ENCODE peak calls at places on chromosomes 6 and 20, in six cellular contexts. T is GM12865; Y is Caki2; H is activated CD4-positive, alpha-beta T cell treated with anti-CD3 and anti-CD28 coated beads, Interleukin-2, amount 50 U/mL, for 1 hour; S is NCI-H1417; W is activated T-helper 1 cell treated with Interleukin-2 at 50 U/mL for 16 hours. C is an unnamed sample.

GRCh38 chr20:20824924-20825584 is 112.6 kb upstream of the RALGAPA2 start:
- DNase-seq in Y (peak; percentile 16), W (peak; percentile 5), H (peak; percentile 37), S (peak; percentile 82), T (peak; percentile 72), C (peak; percentile 11)

GRCh38 chr6:108114861-108115597 is 40.5 kb upstream of the OSTM1 start:
- DNase-seq in S (peak; percentile 90), T (no peak), W (no peak), Y (no peak), H (no peak), C (no peak)

GRCh38 chr6:17962436-17963031 is 24.9 kb downstream of the KIF13A start:
- DNase-seq in Y (no peak), S (no peak), T (no peak), W (no peak), H (no peak), C (peak; percentile 57)

GRCh38 chr6:13189710-13190109 is 138.6 kb downstream of the TBC1D7 start:
- DNase-seq in Y (no peak), W (no peak), S (no peak), H (no peak), T (no peak), C (no peak)

GRCh38 chr20:15637971-15638754 is 935.1 kb downstream of the KIF16B start:
- DNase-seq in T (no peak), Y (peak; percentile 50), H (no peak), S (peak; percentile 65), W (no peak), C (peak; percentile 91)

GRCh38 chr6:92559002-92559401 is 860.4 kb downstream of the EPHA7 start:
- DNase-seq in S (no peak), Y (no peak), W (no peak), T (no peak), H (no peak), C (no peak)

GRCh38 chr6:132322398-132322797 is 78.9 kb downstream of the MOXD1 start:
- DNase-seq in T (no peak), Y (no peak), H (no peak), S (no peak), W (no peak), C (no peak)

GRCh38 chr6:27785297-27785696 is 126.9 kb downstream of the OR2B2 start:
- DNase-seq in S (no peak), T (no peak), H (no peak), W (no peak), Y (no peak), C (no peak)

GRCh38 chr20:364905-365794 is 15.4 kb upstream of the TRIB3 start:
- DNase-seq in W (no peak), T (no peak), Y (no peak), H (no peak), S (no peak), C (no peak)

GRCh38 chr6:164690241-164690640 is 619.2 kb downstream of the C6orf118 start:
- DNase-seq in H (no peak), S (no peak), T (no peak), W (no peak), Y (no peak), C (no peak)

GRCh38 chr20:61896058-61896961 is 169.4 kb downstream of the TAF4 start:
- DNase-seq in Y (peak; percentile 29), T (peak; percentile 30), S (peak; percentile 75), H (peak; percentile 8), W (no peak), C (peak; percentile 45)

GRCh38 chr6:18388252-18388651 is 1.1 kb downstream of the RNF144B start:
- DNase-seq in Y (no peak), W (no peak), S (peak; percentile 42), H (no peak), T (no peak), C (no peak)

GRCh38 chr6:5344038-5344437 is 82.7 kb downstream of the FARS2 start:
- DNase-seq in T (no peak), Y (no peak), S (no peak), W (no peak), H (no peak), C (no peak)

GRCh38 chr6:92495246-92495645 is 924.1 kb downstream of the EPHA7 start:
- DNase-seq in W (no peak), H (no peak), S (no peak), T (no peak), Y (no peak), C (no peak)

C was measured in cerebellar cortex.